ENCODE peak calls at places on chromosomes 4 and X, in five cellular contexts. One of them, this sample, is unnamed.

GRCh38 chrX:39759526-39760224 is 338.1 kb downstream of the BCOR start:
- DNase-seq in transverse colon: no peak
- DNase-seq in HCT116: no peak
- DNase-seq in aorta: no peak
- DNase-seq in A549: peak; percentile 45
- DNase-seq in this sample: no peak

GRCh38 chrX:83934220-83934619 is 73.3 kb downstream of the CYLC1 start:
- DNase-seq in transverse colon: no peak
- DNase-seq in HCT116: no peak
- DNase-seq in aorta: no peak
- DNase-seq in A549: no peak
- DNase-seq in this sample: no peak

GRCh38 chr4:122293374-122294365 is 85.1 kb upstream of the ADAD1 start:
- DNase-seq in transverse colon: no peak
- DNase-seq in HCT116: no peak
- DNase-seq in aorta: no peak
- DNase-seq in A549: no peak
- DNase-seq in this sample: no peak

GRCh38 chr4:78704981-78705757 is 71.0 kb upstream of the BMP2K start:
- DNase-seq in transverse colon: no peak
- DNase-seq in HCT116: no peak
- DNase-seq in aorta: no peak
- DNase-seq in A549: no peak
- DNase-seq in this sample: no peak

GRCh38 chr4:117137143-117137542 is 51.8 kb upstream of the TRAM1L1 start:
- DNase-seq in transverse colon: no peak
- DNase-seq in HCT116: peak; percentile 50
- DNase-seq in aorta: no peak
- DNase-seq in A549: no peak
- DNase-seq in this sample: no peak

GRCh38 chr4:16109256-16109655 is 25.4 kb upstream of the PROM1 start:
- DNase-seq in transverse colon: no peak
- DNase-seq in HCT116: no peak
- DNase-seq in aorta: no peak
- DNase-seq in A549: no peak
- DNase-seq in this sample: no peak

GRCh38 chrX:129193357-129193756 is 329.9 kb downstream of the SMARCA1 start:
- DNase-seq in transverse colon: peak; percentile 33
- DNase-seq in HCT116: no peak
- DNase-seq in aorta: peak; percentile 48
- DNase-seq in A549: no peak
- DNase-seq in this sample: no peak

GRCh38 chr4:160450861-160451260 is 1348.0 kb downstream of the RAPGEF2 start:
- DNase-seq in transverse colon: no peak
- DNase-seq in HCT116: no peak
- DNase-seq in aorta: no peak
- DNase-seq in A549: no peak
- DNase-seq in this sample: no peak

GRCh38 chrX:70280573-70280972 is 1.4 kb upstream of the RAB41 start:
- DNase-seq in transverse colon: no peak
- DNase-seq in HCT116: no peak
- DNase-seq in aorta: no peak
- DNase-seq in A549: no peak
- DNase-seq in this sample: no peak

GRCh38 chr4:124432500-124432899 is 280.0 kb downstream of the ANKRD50 start:
- DNase-seq in transverse colon: no peak
- DNase-seq in HCT116: no peak
- DNase-seq in aorta: no peak
- DNase-seq in A549: no peak
- DNase-seq in this sample: no peak

GRCh38 chr4:186021461-186022167 is 47.3 kb upstream of the TLR3 start:
- DNase-seq in transverse colon: no peak
- DNase-seq in HCT116: no peak
- DNase-seq in aorta: no peak
- DNase-seq in A549: peak; percentile 14
- DNase-seq in this sample: no peak

GRCh38 chr4:163161536-163162205 is 5.0 kb downstream of the NAF1 start:
- DNase-seq in transverse colon: no peak
- DNase-seq in HCT116: no peak
- DNase-seq in aorta: no peak
- DNase-seq in A549: no peak
- DNase-seq in this sample: no peak

GRCh38 chr4:123162859-123163258 is 233.7 kb upstream of the SPRY1 start:
- DNase-seq in transverse colon: no peak
- DNase-seq in HCT116: no peak
- DNase-seq in aorta: no peak
- DNase-seq in A549: no peak
- DNase-seq in this sample: no peak

GRCh38 chrX:30906726-30907125 is 17.7 kb upstream of the TAB3 start:
- DNase-seq in transverse colon: no peak
- DNase-seq in HCT116: peak; percentile 12
- DNase-seq in aorta: no peak
- DNase-seq in A549: no peak
- DNase-seq in this sample: no peak

GRCh38 chr4:76696109-76696508 is 201.8 kb downstream of the SOWAHB start:
- DNase-seq in transverse colon: no peak
- DNase-seq in HCT116: no peak
- DNase-seq in aorta: peak; percentile 59
- DNase-seq in A549: no peak
- DNase-seq in this sample: no peak

GRCh38 chr4:48930654-48931053 is 24.1 kb upstream of the OCIAD2 start:
- DNase-seq in transverse colon: no peak
- DNase-seq in HCT116: no peak
- DNase-seq in aorta: no peak
- DNase-seq in A549: no peak
- DNase-seq in this sample: no peak

GRCh38 chr4:151407466-151408379 is 1.3 kb upstream of the FHIP1A start:
- DNase-seq in transverse colon: peak; percentile 59
- DNase-seq in HCT116: no peak
- DNase-seq in aorta: peak; percentile 74
- DNase-seq in A549: no peak
- DNase-seq in this sample: peak; percentile 19

GRCh38 chr4:8201341-8201781 is 2.3 kb downstream of the SH3TC1 start:
- DNase-seq in transverse colon: peak; percentile 42
- DNase-seq in HCT116: no peak
- DNase-seq in aorta: no peak
- DNase-seq in A549: no peak
- DNase-seq in this sample: peak; percentile 43

GRCh38 chr4:74039065-74039763 is 725 bp upstream of the CXCL3 start:
- DNase-seq in transverse colon: no peak
- DNase-seq in HCT116: no peak
- DNase-seq in aorta: no peak
- DNase-seq in A549: no peak
- DNase-seq in this sample: no peak

GRCh38 chr4:88077911-88078310 is 70.5 kb downstream of the PKD2 start:
- DNase-seq in transverse colon: no peak
- DNase-seq in HCT116: no peak
- DNase-seq in aorta: no peak
- DNase-seq in A549: no peak
- DNase-seq in this sample: no peak

GRCh38 chr4:78002260-78002659 is 54.9 kb upstream of the FRAS1 start:
- DNase-seq in transverse colon: no peak
- DNase-seq in HCT116: no peak
- DNase-seq in aorta: no peak
- DNase-seq in A549: no peak
- DNase-seq in this sample: no peak

GRCh38 chrX:17564689-17565409 is 172.4 kb upstream of the SCML1 start:
- DNase-seq in transverse colon: no peak
- DNase-seq in HCT116: no peak
- DNase-seq in aorta: peak; percentile 55
- DNase-seq in A549: no peak
- DNase-seq in this sample: no peak

GRCh38 chr4:26317766-26318165 is 3.0 kb upstream of the RBPJ start:
- DNase-seq in transverse colon: no peak
- DNase-seq in HCT116: no peak
- DNase-seq in aorta: no peak
- DNase-seq in A549: no peak
- DNase-seq in this sample: no peak
- H3K4me3 ChIP-seq in transverse colon: no peak overlapping the region
- H3K4me3 ChIP-seq in HCT116: no peak overlapping the region
- H3K4me3 ChIP-seq in aorta: no peak overlapping the region
- H3K4me3 ChIP-seq in A549: no peak overlapping the region
- H3K4me3 ChIP-seq in this sample: no peak overlapping the region

GRCh38 chr4:139559095-139559490 is 3.1 kb upstream of the SETD7 start:
- DNase-seq in transverse colon: no peak
- DNase-seq in HCT116: no peak
- DNase-seq in aorta: no peak
- DNase-seq in A549: no peak
- DNase-seq in this sample: no peak
- H3K4me1 ChIP-seq in transverse colon: peaks cover 6% of the 10 kb centered on the region
- H3K4me1 ChIP-seq in HCT116: peaks cover 31% of the 10 kb centered on the region
- H3K4me1 ChIP-seq in aorta: no peaks in the 10 kb centered on the region
- H3K4me1 ChIP-seq in A549: peaks cover 23% of the 10 kb centered on the region
- H3K4me1 ChIP-seq in this sample: peaks cover 39% of the 10 kb centered on the region

DNA sequence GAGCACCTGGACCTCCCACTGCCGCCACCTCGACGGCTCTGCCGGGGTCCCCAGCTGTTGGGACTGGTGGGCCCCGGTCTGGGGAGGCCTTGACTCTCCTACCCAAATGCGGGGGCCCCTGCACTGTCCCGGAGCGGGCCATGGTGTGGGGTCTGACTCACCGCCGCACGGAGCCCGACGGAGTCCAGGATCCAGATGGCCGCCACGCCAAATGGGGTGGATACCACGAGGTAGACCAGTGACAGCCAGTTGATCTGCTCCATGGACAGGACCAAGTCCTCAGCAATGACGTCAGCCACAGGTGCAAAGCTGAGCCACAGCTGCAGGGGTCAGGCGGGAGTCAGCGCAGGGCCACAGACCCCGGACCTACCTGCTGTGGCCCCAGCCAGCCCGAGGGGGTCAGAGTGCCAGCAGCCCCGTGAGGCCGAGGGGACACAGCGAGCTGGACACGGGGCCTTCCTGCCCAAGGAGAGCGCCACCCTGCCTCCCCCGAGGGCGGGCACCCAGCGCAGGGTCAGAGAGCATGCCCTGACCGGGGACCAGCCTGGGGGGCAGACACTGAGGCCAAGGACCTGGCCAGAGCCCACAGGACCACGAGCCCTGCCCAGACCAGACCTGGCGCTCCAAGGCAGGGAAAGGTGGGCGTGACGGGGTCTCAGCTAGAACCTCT is 2.4 kb downstream of the SLC49A3 start:
- DNase-seq in transverse colon: no peak
- DNase-seq in HCT116: no peak
- DNase-seq in aorta: peak; percentile 53
- DNase-seq in A549: no peak
- DNase-seq in this sample: no peak
- H3K27ac ChIP-seq in transverse colon: peak overlapping the region; percentile 87
- H3K27ac ChIP-seq in HCT116: peak overlapping the region; percentile 92
- H3K27ac ChIP-seq in aorta: no peak overlapping the region
- H3K27ac ChIP-seq in A549: peak overlapping the region; percentile 76
- H3K27ac ChIP-seq in this sample: no peak overlapping the region

DNA sequence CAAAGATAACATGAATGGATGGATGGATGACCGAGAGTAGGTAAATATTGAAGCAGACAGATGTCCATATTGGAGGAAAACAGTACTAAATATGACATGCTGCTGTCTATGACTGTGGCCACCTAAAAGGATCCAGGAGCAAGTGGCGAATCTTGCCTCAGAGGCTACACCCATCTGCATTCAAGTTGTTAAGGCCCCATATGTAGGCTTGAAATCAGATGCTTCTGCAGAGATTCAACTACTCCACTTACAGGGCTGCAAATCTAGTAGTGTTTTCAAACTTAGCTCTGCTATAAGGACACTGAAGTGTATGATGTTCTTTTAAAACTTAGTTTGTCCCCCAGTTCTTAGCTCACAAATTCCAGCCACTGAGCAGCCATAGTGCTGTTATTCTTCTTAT is 28.9 kb downstream of the SEPSECS start:
- DNase-seq in transverse colon: no peak
- DNase-seq in HCT116: no peak
- DNase-seq in aorta: no peak
- DNase-seq in A549: no peak
- DNase-seq in this sample: no peak
- H3K4me3 ChIP-seq in transverse colon: no peak overlapping the region
- H3K4me3 ChIP-seq in HCT116: no peak overlapping the region
- H3K4me3 ChIP-seq in aorta: no peak overlapping the region
- H3K4me3 ChIP-seq in A549: no peak overlapping the region
- H3K4me3 ChIP-seq in this sample: no peak overlapping the region

GRCh38 chr4:187171731-187172339 is 448.2 kb upstream of the FAT1 start:
- DNase-seq in transverse colon: no peak
- DNase-seq in HCT116: no peak
- DNase-seq in aorta: no peak
- DNase-seq in A549: no peak
- DNase-seq in this sample: no peak
- H3K4me1 ChIP-seq in transverse colon: no peaks in the 10 kb centered on the region
- H3K4me1 ChIP-seq in HCT116: peaks cover 9% of the 10 kb centered on the region
- H3K4me1 ChIP-seq in aorta: no peaks in the 10 kb centered on the region
- H3K4me1 ChIP-seq in A549: no peaks in the 10 kb centered on the region
- H3K4me1 ChIP-seq in this sample: no peaks in the 10 kb centered on the region